ENCODE peak calls at places on chromosomes 2 and 18, in four cellular contexts. I, P, M and V are unnamed samples.

GRCh38 chr2:208274748-208275147 is 8.7 kb downstream of the PIKFYVE start:
- DNase-seq in I (no peak), P (no peak), M (no peak), V (no peak)

GRCh38 chr2:66582975-66583842 is 148.3 kb downstream of the MEIS1 start:
- DNase-seq in I (no peak), P (no peak), M (peak; percentile 55), V (no peak)

GRCh38 chr2:8307779-8308178 is 374.1 kb upstream of the ID2 start:
- DNase-seq in I (no peak), P (no peak), M (no peak), V (no peak)

GRCh38 chr2:1207962-1208510 is 205.2 kb upstream of the TPO start:
- DNase-seq in I (no peak), P (no peak), M (no peak), V (no peak)

GRCh38 chr2:105736145-105736544 is 8.6 kb upstream of the NCK2 start:
- DNase-seq in I (no peak), P (no peak), M (no peak), V (no peak)

GRCh38 chr2:167293172-167293781 is 405.0 kb downstream of the XIRP2 start:
- DNase-seq in I (no peak), P (peak; percentile 18), M (peak; percentile 16), V (no peak)

GRCh38 chr18:75065251-75066000 is 143.5 kb downstream of the PTGR3 start:
- DNase-seq in I (no peak), P (no peak), M (no peak), V (no peak)

GRCh38 chr18:27778441-27778840 is 398.5 kb downstream of the CDH2 start:
- DNase-seq in I (no peak), P (peak; percentile 32), M (peak; percentile 17), V (no peak)

GRCh38 chr2:190912731-190913130 is 32.1 kb downstream of the GLS start:
- DNase-seq in I (no peak), P (no peak), M (peak; percentile 55), V (no peak)

GRCh38 chr2:174728096-174728495 is 36.2 kb downstream of the CHRNA1 start:
- DNase-seq in I (no peak), P (no peak), M (no peak), V (no peak)

GRCh38 chr2:120707816-120708215 is 27.9 kb upstream of the GLI2 start:
- DNase-seq in I (no peak), P (no peak), M (peak; percentile 9), V (no peak)

GRCh38 chr2:72864500-72864899 is 22.7 kb upstream of the SPR start:
- DNase-seq in I (no peak), P (peak; percentile 26), M (peak; percentile 82), V (no peak)

GRCh38 chr2:176817061-176817565 is 395.5 kb upstream of the HNRNPA3 start:
- DNase-seq in I (no peak), P (no peak), M (no peak), V (no peak)

GRCh38 chr2:228023619-228024018 is 152.2 kb downstream of the DAW1 start:
- DNase-seq in I (no peak), P (no peak), M (no peak), V (no peak)

GRCh38 chr2:29570539-29570938 is 350.8 kb downstream of the ALK start:
- DNase-seq in I (no peak), P (no peak), M (no peak), V (no peak)

GRCh38 chr2:30797381-30798015 is 9.7 kb downstream of the CAPN13 start:
- DNase-seq in I (no peak), P (no peak), M (no peak), V (no peak)

GRCh38 chr2:118202707-118203303 is 114.5 kb downstream of the INSIG2 start:
- DNase-seq in I (no peak), P (peak; percentile 43), M (peak; percentile 36), V (peak; percentile 50)

GRCh38 chr2:44170337-44170736 is 1.7 kb downstream of the PPM1B start:
- DNase-seq in I (no peak), P (no peak), M (peak; percentile 26), V (no peak)

GRCh38 chr2:66434679-66435548 is at the start of gene MEIS1:
- DNase-seq in I (no peak), P (peak; percentile 95), M (peak; percentile 100), V (peak; percentile 91)

GRCh38 chr2:151056870-151057269 is 204.8 kb downstream of the RBM43 start:
- DNase-seq in I (no peak), P (no peak), M (no peak), V (no peak)

GRCh38 chr2:182649316-182649715 is 66.7 kb upstream of the DNAJC10 start:
- DNase-seq in I (no peak), P (peak; percentile 49), M (peak; percentile 46), V (peak; percentile 55)

GRCh38 chr18:6488956-6489355 is 74.2 kb upstream of the L3MBTL4 start:
- DNase-seq in I (no peak), P (no peak), M (peak; percentile 21), V (no peak)

GRCh38 chr2:241855888-241856422 is 2.7 kb downstream of the PDCD1 start:
- DNase-seq in I (no peak), P (no peak), M (no peak), V (no peak)

GRCh38 chr2:12727641-12728040 is 10.9 kb downstream of the TRIB2 start:
- DNase-seq in I (no peak), P (no peak), M (no peak), V (no peak)

GRCh38 chr2:166373951-166374350 is 1.8 kb downstream of the SCN9A start:
- DNase-seq in I (no peak), P (no peak), M (peak; percentile 95), V (peak; percentile 71)

GRCh38 chr2:209593930-209594329 is 170.1 kb downstream of the MAP2 start:
- DNase-seq in I (no peak), P (no peak), M (no peak), V (no peak)

GRCh38 chr18:68181956-68182355 is 533.0 kb downstream of the TMX3 start:
- DNase-seq in I (no peak), P (no peak), M (peak; percentile 22), V (no peak)

GRCh38 chr18:35179906-35180305 is 60.9 kb upstream of the ZNF397 start:
- DNase-seq in I (no peak), P (no peak), M (no peak), V (no peak)

GRCh38 chr18:41486581-41486980 is 468.5 kb upstream of the PIK3C3 start:
- DNase-seq in I (no peak), P (no peak), M (no peak), V (no peak)

GRCh38 chr2:22110244-22110651 is 986.5 kb downstream of the TDRD15 start:
- DNase-seq in I (no peak), P (no peak), M (no peak), V (no peak)

GRCh38 chr18:48072428-48073204 is 142.2 kb upstream of the SMAD2 start:
- DNase-seq in I (no peak), P (no peak), M (no peak), V (no peak)

GRCh38 chr18:74598350-74599001 is 806 bp downstream of the ZNF407 start:
- DNase-seq in I (no peak), P (no peak), M (peak; percentile 46), V (peak; percentile 55)

GRCh38 chr18:36593001-36593400 is 235.8 kb downstream of the TPGS2 start:
- DNase-seq in I (no peak), P (no peak), M (peak; percentile 15), V (no peak)

GRCh38 chr2:129641371-129641770 is 338.1 kb upstream of the RAB6C start:
- DNase-seq in I (no peak), P (no peak), M (no peak), V (no peak)

GRCh38 chr2:56676966-56677365 is 493.2 kb downstream of the CCDC85A start:
- DNase-seq in I (no peak), P (no peak), M (no peak), V (no peak)

GRCh38 chr2:189008555-189009312 is 34.6 kb downstream of the COL3A1 start:
- DNase-seq in I (no peak), P (no peak), M (no peak), V (no peak)

DNA sequence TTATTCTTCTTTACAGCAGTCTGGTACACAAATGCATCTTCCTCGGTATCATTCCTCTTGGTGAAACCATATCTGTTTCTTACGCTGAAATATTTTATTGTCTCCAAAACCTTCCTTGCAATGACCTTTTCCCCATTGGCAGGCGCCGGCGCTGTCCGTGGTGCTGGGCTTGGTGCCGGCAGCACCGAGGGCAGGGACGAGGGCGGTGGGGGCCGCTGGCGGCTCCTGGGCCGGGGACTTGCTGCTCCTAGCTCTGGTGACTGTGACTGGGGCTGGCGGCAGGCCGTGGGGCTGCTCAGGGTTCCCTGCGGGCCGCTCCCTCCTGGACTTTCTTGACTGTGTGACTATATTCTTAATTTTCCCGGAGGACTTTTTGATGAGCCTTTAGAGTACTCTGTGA is 72.5 kb downstream of the GPR39 start:
- DNase-seq in I (no peak), P (no peak), M (peak; percentile 5), V (no peak)
- TF ChIP-seq FOS in I (no peak), P (no peak), M (no peak), V (no peak)

GRCh38 chr2:229409751-229410181 is 138.7 kb upstream of the PID1 start:
- DNase-seq in I (no peak), P (no peak), M (peak; percentile 12), V (no peak)

GRCh38 chr2:229408982-229409381 is 137.9 kb upstream of the PID1 start:
- DNase-seq in I (no peak), P (no peak), M (no peak), V (no peak)

GRCh38 chr2:229407170-229407569 is 136.1 kb upstream of the PID1 start:
- DNase-seq in I (no peak), P (peak; percentile 70), M (peak; percentile 74), V (no peak)

GRCh38 chr2:229410312-229410711 is 139.2 kb upstream of the PID1 start:
- DNase-seq in I (no peak), P (no peak), M (no peak), V (no peak)

DNA sequence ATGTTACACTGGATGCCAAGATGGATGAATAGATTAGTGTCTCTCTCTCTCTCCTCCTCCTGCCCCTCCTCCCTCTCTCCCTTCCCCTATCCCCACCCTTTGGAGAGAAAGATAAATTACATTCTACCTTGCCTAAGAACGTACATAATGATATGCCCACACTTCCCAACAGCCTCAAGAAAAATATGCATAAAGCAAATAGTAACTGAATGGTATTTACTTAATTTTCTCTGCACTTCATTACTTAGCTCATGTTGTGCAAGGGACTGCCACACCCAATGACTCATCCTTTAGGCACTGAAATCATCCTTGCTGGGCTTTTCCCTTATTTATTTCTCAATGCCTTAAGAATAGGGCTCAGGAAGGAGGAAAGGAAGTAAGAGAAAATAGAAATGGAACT is 137.3 kb upstream of the PID1 start:
- DNase-seq in I (no peak), P (peak; percentile 35), M (peak; percentile 91), V (no peak)
- TF ChIP-seq FOS in I (no peak), P (peak; percentile 85), M (peak; percentile 92), V (no peak)

GRCh38 chr18:58247363-58247834 is 203.4 kb downstream of the NEDD4L start:
- DNase-seq in I (no peak), P (peak; percentile 83), M (peak; percentile 11), V (no peak)
- TF ChIP-seq FOS in I (no peak), P (no peak), M (no peak), V (no peak)

GRCh38 chr2:237702439-237703397 is 75.3 kb downstream of the LRRFIP1 start:
- DNase-seq in I (no peak), P (peak; percentile 77), M (peak; percentile 75), V (peak; percentile 69)
- TF ChIP-seq FOS in I (no peak), P (peak; percentile 67), M (peak; percentile 71), V (peak; percentile 13)

DNA sequence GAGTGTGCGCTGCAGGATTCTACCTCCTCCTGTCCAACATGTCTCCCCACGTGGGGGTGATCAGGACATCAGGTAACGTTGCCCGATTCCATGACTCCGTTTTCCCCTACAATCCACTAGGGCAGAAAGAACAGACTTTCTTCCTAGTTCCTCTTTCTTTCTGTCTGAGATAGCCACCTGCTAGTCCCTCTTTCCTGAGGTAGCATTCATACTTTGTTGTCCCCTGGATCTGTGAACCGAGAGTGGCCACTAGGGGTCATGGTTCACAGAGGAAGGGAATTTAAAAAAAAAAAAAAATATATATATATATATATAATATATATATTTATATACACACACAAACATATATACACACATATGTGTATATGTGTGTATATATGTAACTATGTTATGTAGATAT is 210.0 kb upstream of the ZNF521 start:
- DNase-seq in I (no peak), P (peak; percentile 15), M (peak; percentile 33), V (peak; percentile 35)
- TF ChIP-seq FOS in I (no peak), P (no peak), M (no peak), V (no peak)